ENCODE peak calls at places on chromosomes 4 and X, in four cellular contexts. C is K562, U is HCT116, Y is HepG2. I is an unnamed sample. For H3K4me1, the result is how much of the 10 kb centered on the place peaks cover.

GRCh38 chr4:46442963-46443362 is 53.0 kb upstream of the GABRA2 start:
- DNase-seq in C (no peak), U (no peak), Y (no peak), I (no peak)

GRCh38 chrX:49673394-49673793 is 22.4 kb downstream of the PAGE1 start:
- DNase-seq in C (peak), U (no peak), Y (no peak), I (no peak)

GRCh38 chr4:105158837-105159236 is 12.2 kb downstream of the TET2 start:
- DNase-seq in C (no peak), U (no peak), Y (peak), I (no peak)

GRCh38 chrX:51459125-51459524 is 37.3 kb downstream of the NUDT11 start:
- DNase-seq in C (peak), U (peak), Y (peak), I (no peak)

GRCh38 chr4:165138843-165139242 is 26.2 kb upstream of the TMEM192 start:
- DNase-seq in C (no peak), U (no peak), Y (no peak), I (no peak)

GRCh38 chr4:104507112-104507511 is 12.4 kb upstream of the CXXC4 start:
- DNase-seq in C (no peak), U (no peak), Y (no peak), I (no peak)

GRCh38 chr4:47071863-47072441 is 40.6 kb downstream of the GABRB1 start:
- DNase-seq in C (no peak), U (no peak), Y (no peak), I (no peak)

GRCh38 chr4:94545296-94545695 is 93.6 kb downstream of the PDLIM5 start:
- DNase-seq in C (no peak), U (no peak), Y (peak), I (no peak)

GRCh38 chrX:48893556-48894348 is 3.8 kb downstream of the TIMM17B start:
- DNase-seq in C (no peak), U (no peak), Y (no peak), I (no peak)

GRCh38 chr4:26217961-26218676 is 102.7 kb upstream of the RBPJ start:
- DNase-seq in C (no peak), U (no peak), Y (no peak), I (peak)

GRCh38 chr4:140052050-140052449 is 101.9 kb downstream of the MAML3 start:
- DNase-seq in C (peak), U (peak), Y (peak), I (no peak)

DNA sequence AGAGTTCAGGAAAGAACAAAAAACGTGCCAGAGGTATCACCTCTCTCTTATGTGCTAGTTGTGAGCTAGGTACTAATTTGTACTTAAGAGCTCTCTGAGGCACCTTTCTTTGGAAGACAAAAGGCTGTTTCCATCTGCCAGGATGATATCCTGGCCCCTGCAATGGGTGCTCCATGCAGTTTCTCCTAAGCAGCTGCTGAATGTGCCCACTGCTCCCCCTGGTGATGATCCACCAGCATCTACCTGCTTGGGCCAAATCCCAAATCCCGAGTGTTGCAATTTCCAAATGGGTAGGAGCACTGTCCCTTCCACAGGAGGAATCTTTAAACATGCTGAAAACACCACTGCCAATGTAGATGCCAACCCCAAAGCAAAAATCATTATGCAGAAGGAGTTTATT is 69.4 kb upstream of the C4orf50 start:
- DNase-seq in C (peak), U (peak), Y (peak), I (peak)
- TF ChIP-seq ELF1 in C (no peak), U (no peak), Y (no peak), I (no peak)

DNA sequence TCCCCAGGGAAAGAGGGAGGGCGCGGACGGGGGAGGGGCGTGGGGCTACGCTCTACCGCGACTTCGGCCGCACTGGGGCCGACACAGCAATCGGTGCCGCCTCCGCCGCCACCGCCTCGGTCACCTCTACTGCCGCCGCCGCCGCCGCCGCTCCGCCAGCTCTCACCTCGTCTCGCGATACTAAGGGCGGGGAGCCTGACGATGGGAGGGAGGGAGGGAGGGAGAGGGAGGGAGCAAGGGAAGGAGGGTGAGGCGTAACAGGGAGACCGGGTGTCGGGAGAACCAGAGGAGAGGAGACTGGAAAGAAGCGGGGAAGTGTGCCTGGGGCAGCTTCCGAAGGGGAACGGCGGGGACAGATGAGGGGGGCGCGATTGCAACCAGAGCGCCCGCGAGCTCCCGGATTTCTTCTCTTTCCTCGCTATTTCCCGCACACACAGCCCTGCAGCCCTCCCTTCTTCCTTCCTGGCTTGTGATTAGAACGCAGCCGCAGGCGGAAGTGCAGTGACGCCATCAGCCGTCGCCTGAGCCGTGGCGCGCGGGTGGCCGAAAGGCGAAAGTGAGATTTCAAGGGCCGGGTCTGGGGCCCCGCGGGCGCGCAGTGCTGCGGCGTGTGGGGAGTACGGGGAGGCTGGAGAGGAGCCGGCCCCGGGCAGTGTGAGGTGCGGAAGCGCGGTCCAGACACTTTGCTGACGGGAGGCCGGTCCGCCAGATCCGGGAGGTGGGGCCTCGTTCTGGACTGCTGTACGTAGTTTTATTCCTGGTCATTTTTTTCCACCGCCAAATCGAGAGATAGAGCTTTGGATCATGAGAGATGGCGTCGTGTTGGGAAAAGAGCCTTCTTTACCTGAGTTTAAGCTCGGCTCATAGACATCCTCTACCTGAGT is at the start of gene ANKRD17:
- DNase-seq in C (peak), U (peak), Y (peak), I (peak)
- H3K4me1 ChIP-seq in C (under half), U (under half), Y (under half), I (under half)

GRCh38 chr4:134777626-134778025 is 576.0 kb upstream of the PABPC4L start:
- DNase-seq in C (no peak), U (peak), Y (no peak), I (peak)
- TF ChIP-seq ELF1 in C (no peak), U (no peak), Y (no peak), I (no peak)

DNA sequence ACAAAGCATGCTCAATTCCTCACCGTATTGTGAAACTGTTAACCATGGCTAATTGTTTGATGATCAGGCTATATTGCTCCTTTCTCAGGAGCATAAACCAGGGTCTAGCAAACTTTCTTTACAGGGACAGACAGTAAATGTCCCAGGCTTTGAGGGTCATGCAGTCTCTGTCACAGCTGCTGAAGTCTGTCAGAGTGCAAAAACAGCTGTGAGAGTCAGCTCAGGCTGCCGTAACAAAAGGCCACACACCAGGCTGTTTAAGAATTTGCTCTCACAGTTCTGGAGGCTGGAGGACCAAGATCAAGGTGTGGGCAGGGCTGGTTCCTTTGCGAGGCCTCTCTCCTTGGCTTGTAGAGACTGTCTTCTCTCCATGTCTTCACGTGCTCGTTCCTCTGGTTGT is 75.6 kb downstream of the GPR143 start:
- DNase-seq in C (no peak), U (no peak), Y (no peak), I (no peak)
- H3K4me1 ChIP-seq in C (under half), U (under half), Y (under half), I (under half)

GRCh38 chrX:39931554-39932282 is 166.0 kb downstream of the BCOR start:
- DNase-seq in C (no peak), U (no peak), Y (no peak), I (no peak)
- TF ChIP-seq ELF1 in C (no peak), U (no peak), Y (no peak), I (no peak)

GRCh38 chr4:52594961-52595360 is 64.1 kb downstream of the USP46 start:
- DNase-seq in C (no peak), U (no peak), Y (no peak), I (no peak)

GRCh38 chr4:52606040-52606439 is 53.1 kb downstream of the USP46 start:
- DNase-seq in C (no peak), U (no peak), Y (no peak), I (no peak)

GRCh38 chr4:52604215-52604614 is 54.9 kb downstream of the USP46 start:
- DNase-seq in C (no peak), U (no peak), Y (no peak), I (no peak)

GRCh38 chr4:52600275-52600674 is 58.8 kb downstream of the USP46 start:
- DNase-seq in C (no peak), U (no peak), Y (no peak), I (no peak)
- H3K4me1 ChIP-seq in C (under half), U (under half), Y (under half), I (under half)

DNA sequence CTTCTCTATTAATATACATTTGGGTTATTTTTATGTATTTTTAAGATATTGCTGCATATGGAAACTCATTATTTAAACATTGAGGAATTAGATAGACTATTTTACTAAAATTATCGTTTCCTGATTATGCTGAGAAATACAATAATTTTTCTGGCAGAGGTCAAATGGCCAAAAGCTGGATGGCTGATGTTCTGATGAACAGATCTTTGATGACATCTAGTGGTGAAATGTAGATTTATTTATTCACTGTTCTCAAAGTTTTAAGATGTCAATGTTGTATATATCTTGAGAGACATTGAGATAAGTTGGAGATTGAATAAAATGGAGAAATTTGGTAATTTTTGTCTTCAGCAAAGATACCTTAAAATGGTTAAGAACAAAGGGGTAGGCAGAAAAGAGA is 96.2 kb downstream of the UGT8 start:
- DNase-seq in C (peak), U (peak), Y (peak), I (peak)
- TF ChIP-seq ELF1 in C (no peak), U (no peak), Y (no peak), I (no peak)

GRCh38 chr4:108146819-108147218 is 21.9 kb downstream of the LEF1 start:
- DNase-seq in C (no peak), U (no peak), Y (no peak), I (no peak)

GRCh38 chr4:108144451-108144850 is 24.3 kb downstream of the LEF1 start:
- DNase-seq in C (peak), U (no peak), Y (no peak), I (no peak)

GRCh38 chr4:108149588-108150380 is 18.9 kb downstream of the LEF1 start:
- DNase-seq in C (no peak), U (no peak), Y (no peak), I (no peak)

GRCh38 chr4:108146346-108146745 is 22.4 kb downstream of the LEF1 start:
- DNase-seq in C (no peak), U (no peak), Y (no peak), I (no peak)

GRCh38 chr4:108148316-108148715 is 20.4 kb downstream of the LEF1 start:
- DNase-seq in C (peak), U (no peak), Y (no peak), I (no peak)
- H3K4me1 ChIP-seq in C (under half), U (under half), Y (under half), I (under half)